ENCODE peak calls at places on chromosomes 11 and 22, in seven cellular contexts. One of them, this sample, is unnamed.

GRCh38 chr11:76712125-76712524 is 41.6 kb upstream of the LRRC32 start:
- DNase-seq in tibial nerve: no peak
- DNase-seq in A549: no peak
- DNase-seq in body of pancreas: no peak
- DNase-seq in heart left ventricle: no peak
- DNase-seq in Peyer's patch: no peak
- DNase-seq in sigmoid colon: no peak
- DNase-seq in this sample: no peak

GRCh38 chr11:89201138-89201537 is 23.5 kb downstream of the TYR start:
- DNase-seq in tibial nerve: no peak
- DNase-seq in A549: no peak
- DNase-seq in body of pancreas: no peak
- DNase-seq in heart left ventricle: no peak
- DNase-seq in Peyer's patch: no peak
- DNase-seq in sigmoid colon: no peak
- DNase-seq in this sample: no peak

GRCh38 chr22:36258750-36259619 is 6.1 kb downstream of the APOL1 start:
- DNase-seq in tibial nerve: no peak
- DNase-seq in A549: no peak
- DNase-seq in body of pancreas: no peak
- DNase-seq in heart left ventricle: no peak
- DNase-seq in Peyer's patch: peak; percentile 71
- DNase-seq in sigmoid colon: peak; percentile 80
- DNase-seq in this sample: no peak

GRCh38 chr22:48824673-48825651 is 1002.7 kb downstream of the BRD1 start:
- DNase-seq in tibial nerve: no peak
- DNase-seq in A549: no peak
- DNase-seq in body of pancreas: no peak
- DNase-seq in heart left ventricle: no peak
- DNase-seq in Peyer's patch: peak; percentile 23
- DNase-seq in sigmoid colon: no peak
- DNase-seq in this sample: no peak

GRCh38 chr11:126988655-126989054 is 11.9 kb downstream of the KIRREL3 start:
- DNase-seq in tibial nerve: no peak
- DNase-seq in A549: no peak
- DNase-seq in body of pancreas: no peak
- DNase-seq in heart left ventricle: no peak
- DNase-seq in Peyer's patch: no peak
- DNase-seq in sigmoid colon: no peak
- DNase-seq in this sample: no peak

GRCh38 chr11:122202951-122203456 is 87.0 kb upstream of the BLID start:
- DNase-seq in tibial nerve: peak; percentile 77
- DNase-seq in A549: peak; percentile 72
- DNase-seq in body of pancreas: peak; percentile 61
- DNase-seq in heart left ventricle: peak; percentile 66
- DNase-seq in Peyer's patch: peak; percentile 49
- DNase-seq in sigmoid colon: peak; percentile 89
- DNase-seq in this sample: peak; percentile 95

GRCh38 chr11:72308226-72309073 is 64.5 kb upstream of the PHOX2A start:
- DNase-seq in tibial nerve: no peak
- DNase-seq in A549: no peak
- DNase-seq in body of pancreas: peak; percentile 14
- DNase-seq in heart left ventricle: no peak
- DNase-seq in Peyer's patch: no peak
- DNase-seq in sigmoid colon: no peak
- DNase-seq in this sample: no peak

GRCh38 chr22:48320671-48321515 is 1506.8 kb downstream of the BRD1 start:
- DNase-seq in tibial nerve: no peak
- DNase-seq in A549: no peak
- DNase-seq in body of pancreas: no peak
- DNase-seq in heart left ventricle: no peak
- DNase-seq in Peyer's patch: no peak
- DNase-seq in sigmoid colon: peak; percentile 59
- DNase-seq in this sample: no peak

GRCh38 chr22:44542561-44543222 is 44.7 kb upstream of the RTL6 start:
- DNase-seq in tibial nerve: no peak
- DNase-seq in A549: no peak
- DNase-seq in body of pancreas: no peak
- DNase-seq in heart left ventricle: no peak
- DNase-seq in Peyer's patch: no peak
- DNase-seq in sigmoid colon: peak; percentile 61
- DNase-seq in this sample: no peak

GRCh38 chr11:36463781-36464180 is 46.3 kb downstream of the TRAF6 start:
- DNase-seq in tibial nerve: no peak
- DNase-seq in A549: no peak
- DNase-seq in body of pancreas: no peak
- DNase-seq in heart left ventricle: no peak
- DNase-seq in Peyer's patch: no peak
- DNase-seq in sigmoid colon: no peak
- DNase-seq in this sample: no peak

GRCh38 chr11:3121416-3121815 is 43.7 kb downstream of the OSBPL5 start:
- DNase-seq in tibial nerve: no peak
- DNase-seq in A549: no peak
- DNase-seq in body of pancreas: no peak
- DNase-seq in heart left ventricle: no peak
- DNase-seq in Peyer's patch: peak; percentile 36
- DNase-seq in sigmoid colon: peak; percentile 42
- DNase-seq in this sample: peak; percentile 76

GRCh38 chr22:22061085-22062077 is 78.8 kb upstream of the TOP3B start:
- DNase-seq in tibial nerve: peak; percentile 82
- DNase-seq in A549: peak; percentile 6
- DNase-seq in body of pancreas: peak; percentile 19
- DNase-seq in heart left ventricle: peak; percentile 53
- DNase-seq in Peyer's patch: no peak
- DNase-seq in sigmoid colon: peak; percentile 78
- DNase-seq in this sample: peak; percentile 47

DNA sequence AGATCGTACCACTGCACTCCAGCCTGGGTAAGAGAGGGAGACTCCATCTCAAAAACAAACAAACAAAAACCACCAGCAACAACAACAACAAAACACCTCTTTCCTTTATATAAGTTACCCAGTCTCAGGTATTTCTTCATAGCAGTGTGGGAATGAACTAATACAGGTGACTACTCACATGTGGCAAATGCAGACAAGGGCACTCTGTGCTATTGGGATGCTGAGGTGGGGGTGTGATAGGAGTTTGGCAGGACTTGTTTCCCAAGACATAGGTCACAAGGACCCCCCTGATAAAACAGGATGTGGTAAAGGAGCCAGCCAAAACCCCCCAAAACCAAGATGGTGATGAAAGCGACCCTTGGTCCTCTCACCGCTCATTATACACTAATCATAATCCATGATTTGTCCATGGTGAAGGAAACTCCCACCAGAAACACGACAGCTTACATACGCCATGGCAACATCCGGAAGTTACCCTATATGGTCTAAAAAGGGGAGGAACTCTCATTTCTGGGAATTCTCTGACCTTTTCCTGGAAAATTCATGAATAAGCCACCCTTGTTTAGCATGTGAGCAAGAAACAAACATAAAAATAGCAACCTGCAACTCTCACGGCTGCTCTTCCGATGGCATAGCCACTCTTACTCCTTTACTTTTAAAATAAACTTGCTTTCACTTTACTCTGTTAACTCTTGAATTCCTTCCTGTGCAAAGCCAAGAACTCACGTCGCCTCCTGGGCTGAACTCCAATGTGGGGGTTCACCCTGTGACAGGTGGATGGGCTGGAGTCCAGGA is 18.8 kb upstream of the INCENP start:
- DNase-seq in tibial nerve: peak; percentile 29
- DNase-seq in A549: no peak
- DNase-seq in body of pancreas: no peak
- DNase-seq in heart left ventricle: peak; percentile 74
- DNase-seq in Peyer's patch: no peak
- DNase-seq in sigmoid colon: no peak
- DNase-seq in this sample: no peak
- TF ChIP-seq POLR2A in tibial nerve: no peak
- TF ChIP-seq POLR2A in A549: no peak
- TF ChIP-seq POLR2A in body of pancreas: no peak
- TF ChIP-seq POLR2A in heart left ventricle: no peak
- TF ChIP-seq POLR2A in Peyer's patch: no peak
- TF ChIP-seq POLR2A in sigmoid colon: no peak
- TF ChIP-seq POLR2A in this sample: no peak

GRCh38 chr11:69311767-69312385 is 17.9 kb downstream of the MYEOV start:
- DNase-seq in tibial nerve: no peak
- DNase-seq in A549: no peak
- DNase-seq in body of pancreas: no peak
- DNase-seq in heart left ventricle: no peak
- DNase-seq in Peyer's patch: no peak
- DNase-seq in sigmoid colon: peak; percentile 48
- DNase-seq in this sample: peak; percentile 81

GRCh38 chr11:69310351-69310750 is 16.4 kb downstream of the MYEOV start:
- DNase-seq in tibial nerve: no peak
- DNase-seq in A549: no peak
- DNase-seq in body of pancreas: no peak
- DNase-seq in heart left ventricle: no peak
- DNase-seq in Peyer's patch: no peak
- DNase-seq in sigmoid colon: peak; percentile 33
- DNase-seq in this sample: peak; percentile 60

GRCh38 chr11:69312418-69313399 is 18.8 kb downstream of the MYEOV start:
- DNase-seq in tibial nerve: no peak
- DNase-seq in A549: no peak
- DNase-seq in body of pancreas: peak; percentile 54
- DNase-seq in heart left ventricle: peak; percentile 65
- DNase-seq in Peyer's patch: no peak
- DNase-seq in sigmoid colon: peak; percentile 62
- DNase-seq in this sample: no peak

GRCh38 chr11:69309800-69310280 is 15.9 kb downstream of the MYEOV start:
- DNase-seq in tibial nerve: no peak
- DNase-seq in A549: no peak
- DNase-seq in body of pancreas: no peak
- DNase-seq in heart left ventricle: no peak
- DNase-seq in Peyer's patch: no peak
- DNase-seq in sigmoid colon: peak; percentile 40
- DNase-seq in this sample: no peak

GRCh38 chr11:69310934-69311766 is 17.2 kb downstream of the MYEOV start:
- DNase-seq in tibial nerve: no peak
- DNase-seq in A549: no peak
- DNase-seq in body of pancreas: no peak
- DNase-seq in heart left ventricle: no peak
- DNase-seq in Peyer's patch: no peak
- DNase-seq in sigmoid colon: peak; percentile 53
- DNase-seq in this sample: no peak
- H3K4me3 ChIP-seq in tibial nerve: no peak overlapping the region
- H3K4me3 ChIP-seq in A549: no peak overlapping the region
- H3K4me3 ChIP-seq in body of pancreas: no peak overlapping the region
- H3K4me3 ChIP-seq in heart left ventricle: no peak overlapping the region
- H3K4me3 ChIP-seq in Peyer's patch: no peak overlapping the region
- H3K4me3 ChIP-seq in sigmoid colon: no peak overlapping the region
- H3K4me3 ChIP-seq in this sample: no peak overlapping the region

GRCh38 chr11:31940396-31941037 is 129.4 kb upstream of the PAX6 start:
- DNase-seq in tibial nerve: no peak
- DNase-seq in A549: no peak
- DNase-seq in body of pancreas: peak; percentile 16
- DNase-seq in heart left ventricle: peak; percentile 46
- DNase-seq in Peyer's patch: no peak
- DNase-seq in sigmoid colon: no peak
- DNase-seq in this sample: no peak

GRCh38 chr11:31943056-31943780 is 132.1 kb upstream of the PAX6 start:
- DNase-seq in tibial nerve: no peak
- DNase-seq in A549: no peak
- DNase-seq in body of pancreas: no peak
- DNase-seq in heart left ventricle: no peak
- DNase-seq in Peyer's patch: no peak
- DNase-seq in sigmoid colon: no peak
- DNase-seq in this sample: no peak

GRCh38 chr11:31936309-31936708 is 125.2 kb upstream of the PAX6 start:
- DNase-seq in tibial nerve: no peak
- DNase-seq in A549: no peak
- DNase-seq in body of pancreas: no peak
- DNase-seq in heart left ventricle: no peak
- DNase-seq in Peyer's patch: no peak
- DNase-seq in sigmoid colon: no peak
- DNase-seq in this sample: no peak

DNA sequence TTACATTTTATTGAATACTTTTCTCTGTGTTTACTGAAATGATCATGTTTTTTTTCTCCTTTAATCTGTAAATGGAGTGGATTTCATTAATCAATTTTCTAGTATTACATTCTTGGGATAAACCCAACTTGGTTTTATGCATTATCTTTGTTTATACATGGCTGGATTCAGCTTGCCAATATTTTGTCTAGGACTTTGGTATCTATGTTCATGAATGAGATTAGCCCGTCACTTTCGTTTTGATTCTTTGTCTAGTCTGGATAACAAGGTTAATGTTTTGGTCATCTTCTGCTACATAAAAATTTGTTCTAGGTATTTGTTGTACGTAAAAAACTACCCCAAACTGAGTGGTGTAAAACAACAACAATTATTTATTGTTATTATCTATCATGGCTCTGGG is 127.9 kb upstream of the PAX6 start:
- DNase-seq in tibial nerve: no peak
- DNase-seq in A549: no peak
- DNase-seq in body of pancreas: no peak
- DNase-seq in heart left ventricle: no peak
- DNase-seq in Peyer's patch: no peak
- DNase-seq in sigmoid colon: no peak
- DNase-seq in this sample: no peak
- TF ChIP-seq CTCF in tibial nerve: no peak
- TF ChIP-seq CTCF in A549: no peak
- TF ChIP-seq CTCF in body of pancreas: no peak
- TF ChIP-seq CTCF in heart left ventricle: no peak
- TF ChIP-seq CTCF in Peyer's patch: no peak
- TF ChIP-seq CTCF in sigmoid colon: no peak
- TF ChIP-seq CTCF in this sample: no peak

GRCh38 chr22:46070215-46070721 is 80.1 kb upstream of the PPARA start:
- DNase-seq in tibial nerve: peak; percentile 71
- DNase-seq in A549: no peak
- DNase-seq in body of pancreas: peak; percentile 85
- DNase-seq in heart left ventricle: peak; percentile 68
- DNase-seq in Peyer's patch: peak; percentile 82
- DNase-seq in sigmoid colon: peak; percentile 91
- DNase-seq in this sample: no peak
- TF ChIP-seq POLR2A in tibial nerve: no peak
- TF ChIP-seq POLR2A in A549: no peak
- TF ChIP-seq POLR2A in body of pancreas: no peak
- TF ChIP-seq POLR2A in heart left ventricle: no peak
- TF ChIP-seq POLR2A in Peyer's patch: no peak
- TF ChIP-seq POLR2A in sigmoid colon: no peak
- TF ChIP-seq POLR2A in this sample: no peak

GRCh38 chr22:26589367-26589844 is 526 bp downstream of the TPST2 start:
- DNase-seq in tibial nerve: no peak
- DNase-seq in A549: no peak
- DNase-seq in body of pancreas: peak; percentile 54
- DNase-seq in heart left ventricle: peak; percentile 31
- DNase-seq in Peyer's patch: peak; percentile 70
- DNase-seq in sigmoid colon: no peak
- DNase-seq in this sample: no peak

GRCh38 chr22:26588749-26589366 is 1.1 kb downstream of the TPST2 start:
- DNase-seq in tibial nerve: no peak
- DNase-seq in A549: no peak
- DNase-seq in body of pancreas: no peak
- DNase-seq in heart left ventricle: no peak
- DNase-seq in Peyer's patch: no peak
- DNase-seq in sigmoid colon: no peak
- DNase-seq in this sample: no peak

GRCh38 chr22:26589845-26590524 is at the start of gene TPST2:
- DNase-seq in tibial nerve: peak; percentile 62
- DNase-seq in A549: peak; percentile 33
- DNase-seq in body of pancreas: peak; percentile 83
- DNase-seq in heart left ventricle: peak; percentile 83
- DNase-seq in Peyer's patch: peak; percentile 90
- DNase-seq in sigmoid colon: peak; percentile 86
- DNase-seq in this sample: peak; percentile 96

GRCh38 chr22:26586556-26587325 is 3.2 kb downstream of the TPST2 start:
- DNase-seq in tibial nerve: no peak
- DNase-seq in A549: no peak
- DNase-seq in body of pancreas: no peak
- DNase-seq in heart left ventricle: no peak
- DNase-seq in Peyer's patch: no peak
- DNase-seq in sigmoid colon: peak; percentile 57
- DNase-seq in this sample: no peak

GRCh38 chr22:26587991-26588613 is 1.8 kb downstream of the TPST2 start:
- DNase-seq in tibial nerve: no peak
- DNase-seq in A549: no peak
- DNase-seq in body of pancreas: no peak
- DNase-seq in heart left ventricle: no peak
- DNase-seq in Peyer's patch: no peak
- DNase-seq in sigmoid colon: no peak
- DNase-seq in this sample: no peak
- H3K4me3 ChIP-seq in tibial nerve: no peak overlapping the region
- H3K4me3 ChIP-seq in A549: no peak overlapping the region
- H3K4me3 ChIP-seq in body of pancreas: no peak overlapping the region
- H3K4me3 ChIP-seq in heart left ventricle: peak overlapping the region; percentile 93
- H3K4me3 ChIP-seq in Peyer's patch: no peak overlapping the region
- H3K4me3 ChIP-seq in sigmoid colon: no peak overlapping the region
- H3K4me3 ChIP-seq in this sample: no peak overlapping the region

This sample was measured in lower leg skin.